ENCODE peak calls at places on chromosome 6, in four cellular contexts. K, S, H and C are unnamed samples.

GRCh38 chr6:44256291-44257006 is 879 bp downstream of the SLC35B2 start:
- DNase-seq in S (peak; percentile 49), H (no peak), K (no peak), C (no peak)

GRCh38 chr6:123715243-123715863 is 78.6 kb upstream of the TRDN start:
- DNase-seq in S (no peak), K (no peak), H (peak; percentile 51), C (peak; percentile 11)

GRCh38 chr6:69138893-69139494 is 503.9 kb downstream of the ADGRB3 start:
- DNase-seq in K (peak; percentile 12), H (no peak), S (no peak), C (no peak)

GRCh38 chr6:145711372-145711771 is 23.9 kb downstream of the EPM2A start:
- DNase-seq in H (no peak), S (no peak), K (no peak), C (no peak)

GRCh38 chr6:116564296-116564695 is 7.0 kb upstream of the RWDD1 start:
- DNase-seq in S (no peak), K (no peak), H (no peak), C (no peak)

GRCh38 chr6:111456208-111456607 is 26.8 kb downstream of the REV3L start:
- DNase-seq in S (no peak), K (no peak), H (no peak), C (no peak)

GRCh38 chr6:131924881-131925474 is 26.2 kb downstream of the CCN2 start:
- DNase-seq in H (peak; percentile 61), K (peak; percentile 36), S (no peak), C (no peak)

GRCh38 chr6:125688138-125688537 is 61.3 kb upstream of the HEY2 start:
- DNase-seq in K (no peak), S (no peak), H (no peak), C (no peak)

GRCh38 chr6:87873556-87873955 is 171.5 kb upstream of the AKIRIN2 start:
- DNase-seq in K (no peak), H (no peak), S (no peak), C (no peak)

GRCh38 chr6:106883808-106884262 is 90.7 kb downstream of the CD24 start:
- DNase-seq in S (no peak), K (no peak), H (peak; percentile 17), C (no peak)

GRCh38 chr6:47147175-47147727 is 105.1 kb upstream of the ADGRF1 start:
- DNase-seq in H (no peak), S (no peak), K (no peak), C (no peak)

GRCh38 chr6:127952831-127953230 is 52.0 kb upstream of the THEMIS start:
- DNase-seq in H (no peak), S (no peak), K (no peak), C (no peak)

GRCh38 chr6:18308070-18308735 is 43.9 kb upstream of the DEK start:
- DNase-seq in H (no peak), K (no peak), S (no peak), C (no peak)

GRCh38 chr6:5214570-5215052 is 46.1 kb downstream of the LYRM4 start:
- DNase-seq in H (peak; percentile 38), S (peak; percentile 51), K (peak; percentile 52), C (no peak)

GRCh38 chr6:150143521-150144293 is 863 bp downstream of the PPP1R14C start:
- DNase-seq in K (no peak), S (no peak), H (peak; percentile 31), C (no peak)
- TF ChIP-seq CTCF in K (no peak), S (no peak), H (no peak), C (no peak)

GRCh38 chr6:90440586-90441338 is 144.1 kb upstream of the BACH2 start:
- DNase-seq in H (no peak), K (no peak), S (no peak), C (no peak)
- TF ChIP-seq CTCF in H (no peak), K (no peak), S (no peak), C (no peak)

DNA sequence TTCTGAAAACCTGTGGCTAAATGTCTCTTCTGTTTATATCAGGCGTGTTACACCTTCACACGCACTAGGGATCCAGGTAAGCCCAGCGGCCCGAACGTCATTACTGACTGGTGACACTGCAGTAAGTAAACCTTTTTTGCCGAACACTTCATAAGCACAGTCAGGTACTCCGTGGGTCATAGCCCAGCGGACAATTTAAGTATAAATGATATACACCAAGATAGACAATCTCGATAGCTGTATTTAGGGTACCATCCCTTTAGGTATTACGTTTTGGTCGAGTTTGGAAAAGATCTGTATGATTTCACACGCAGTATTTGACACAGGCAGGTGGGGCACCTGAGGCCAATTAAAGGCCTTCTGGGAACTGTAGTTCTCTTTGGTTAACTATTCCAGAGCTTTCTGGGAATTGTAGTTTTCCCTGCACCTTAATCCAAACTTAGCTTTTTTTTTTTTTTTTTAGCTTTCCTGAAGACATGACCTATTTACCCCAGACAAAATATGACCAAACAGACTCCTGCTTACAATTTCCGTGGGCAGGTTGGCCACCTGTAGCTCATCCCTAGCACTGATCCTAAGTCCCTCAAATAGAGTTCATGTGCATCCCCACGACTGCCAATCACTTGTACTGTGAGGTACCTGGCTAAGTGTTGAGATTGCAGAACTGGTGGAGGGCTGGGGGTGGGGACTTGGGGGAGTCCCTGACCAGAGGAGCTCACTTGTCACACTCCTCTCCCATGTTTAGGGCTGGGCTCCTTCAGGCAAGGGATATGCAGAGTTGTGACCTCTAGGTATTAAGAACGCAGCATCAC is 908 bp upstream of the EHMT2 start:
- DNase-seq in S (no peak), H (peak; percentile 65), K (no peak), C (peak; percentile 69)
- TF ChIP-seq CTCF in S (peak; percentile 4), H (no peak), K (no peak), C (no peak)

DNA sequence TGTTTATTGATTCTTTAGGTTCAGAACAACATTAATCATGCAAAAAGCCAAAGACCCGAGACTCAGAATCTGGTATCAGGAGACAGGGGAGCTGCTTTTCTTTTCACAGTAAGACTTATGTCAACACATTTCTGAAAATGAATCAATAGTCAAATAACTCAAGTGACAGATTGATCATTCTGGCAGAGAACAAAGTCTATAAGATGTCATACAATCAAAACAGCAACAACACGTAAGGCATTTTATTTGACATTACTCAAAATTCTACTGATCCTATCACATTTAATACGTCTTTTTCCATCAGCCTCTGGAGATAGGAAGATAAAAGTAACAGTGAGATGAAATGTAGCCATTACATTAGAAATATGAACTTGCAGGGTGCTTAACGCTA is 93.4 kb upstream of the EEF1E1 start:
- DNase-seq in S (no peak), H (no peak), K (no peak), C (no peak)
- TF ChIP-seq CTCF in S (no peak), H (no peak), K (no peak), C (no peak)

GRCh38 chr6:42322676-42323075 is 105.0 kb upstream of the MRPS10 start:
- DNase-seq in S (no peak), K (no peak), H (no peak), C (no peak)
- TF ChIP-seq CTCF in S (peak; percentile 21), K (peak; percentile 11), H (no peak), C (no peak)

DNA sequence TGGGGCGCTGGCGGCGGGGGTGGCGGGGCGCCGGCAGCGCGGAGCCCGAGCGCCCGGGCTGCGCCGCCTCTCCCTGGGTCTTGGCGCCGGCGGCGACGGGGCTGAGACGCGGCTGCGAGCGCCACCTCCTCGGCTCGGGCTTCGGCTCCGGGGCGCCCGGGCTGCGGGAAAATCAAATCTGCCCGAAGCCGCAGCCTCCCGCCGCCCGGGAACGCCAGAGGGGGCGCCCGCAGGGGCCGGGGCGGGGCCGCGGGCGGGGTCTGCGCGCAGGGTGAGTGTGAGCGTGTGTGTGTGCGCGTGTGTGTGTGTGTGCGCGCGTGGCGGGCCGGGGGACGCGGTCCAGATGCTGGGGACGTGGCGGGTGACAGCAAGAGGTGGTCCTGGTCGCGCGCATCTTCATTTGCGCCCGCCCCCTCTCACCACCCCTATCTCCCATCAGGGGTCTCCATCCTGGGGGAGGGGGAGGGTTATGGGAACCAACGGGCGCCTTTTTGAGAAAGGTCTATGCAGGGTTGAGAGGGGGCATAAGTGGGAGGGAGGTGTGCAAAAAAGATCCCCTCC is 655 bp upstream of the CPNE5 start:
- DNase-seq in K (no peak), S (peak; percentile 30), H (no peak), C (peak; percentile 72)
- TF ChIP-seq CTCF in K (peak; percentile 3), S (no peak), H (no peak), C (peak; percentile 2)

GRCh38 chr6:32796848-32797776 is 19.7 kb downstream of the HLA-DOB start:
- DNase-seq in H (peak; percentile 66), S (peak; percentile 62), K (peak; percentile 47), C (peak; percentile 64)
- TF ChIP-seq CTCF in H (peak; percentile 84), S (peak; percentile 73), K (peak; percentile 84), C (peak; percentile 70)

GRCh38 chr6:129432738-129433137 is 277.2 kb downstream of the ARHGAP18 start:
- DNase-seq in K (no peak), S (no peak), H (peak; percentile 25), C (no peak)
- TF ChIP-seq CTCF in K (peak; percentile 62), S (peak; percentile 35), H (no peak), C (no peak)

DNA sequence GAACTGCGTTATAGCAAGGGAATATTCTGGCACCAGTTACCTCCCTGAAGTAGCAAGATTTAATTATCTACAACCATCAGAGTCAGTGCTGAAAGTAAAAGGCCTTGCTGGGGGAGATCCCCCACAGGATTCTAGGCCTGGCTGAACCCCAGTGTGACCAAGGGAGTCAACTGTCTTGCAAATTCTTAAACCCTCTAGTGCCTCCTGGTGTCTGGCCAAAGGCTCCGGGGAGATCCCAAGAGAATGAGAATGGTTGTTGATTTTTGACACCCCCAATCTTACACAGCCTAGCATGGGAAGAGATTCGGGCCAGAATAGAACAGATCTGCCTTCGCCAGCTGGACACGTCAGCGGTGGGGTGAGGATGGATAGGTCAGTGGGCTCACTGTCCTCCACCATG is 179.4 kb downstream of the ERMARD start:
- DNase-seq in H (peak; percentile 31), S (no peak), K (no peak), C (no peak)
- TF ChIP-seq CTCF in H (no peak), S (no peak), K (no peak), C (no peak)